ENCODE peak calls at places on chromosomes 13 and 19, in eight cellular contexts. X, H, P, C, M, K, G and U are unnamed samples.

GRCh38 chr13:45737571-45738002 is 35.5 kb downstream of the CBY2 start:
- DNase-seq in K (no peak), M (peak; percentile 15), P (no peak), X (no peak), G (no peak), H (no peak), C (no peak), U (no peak)

GRCh38 chr13:43986395-43986794 is 106.7 kb downstream of the LACC1 start:
- DNase-seq in C (no peak), P (no peak), H (no peak), X (no peak), G (no peak), K (no peak), M (no peak), U (no peak)

GRCh38 chr19:50325310-50326100 is 3.7 kb downstream of the KCNC3 start:
- DNase-seq in P (peak; percentile 67), G (no peak), H (peak; percentile 83), K (peak; percentile 71), X (peak; percentile 87), C (peak; percentile 78), M (peak; percentile 45), U (peak; percentile 22)

GRCh38 chr13:84563611-84564010 is 681.3 kb upstream of the SLITRK1 start:
- DNase-seq in M (no peak), P (no peak), G (no peak), H (no peak), C (no peak), X (no peak), K (no peak), U (no peak)

GRCh38 chr19:5578094-5578846 is 10.5 kb upstream of the TINCR start:
- DNase-seq in X (peak; percentile 87), H (peak; percentile 72), K (peak; percentile 77), C (peak; percentile 47), G (no peak), M (peak; percentile 18), P (peak; percentile 57), U (peak; percentile 66)

GRCh38 chr13:97242755-97243497 is 20.8 kb downstream of the MBNL2 start:
- DNase-seq in P (peak; percentile 89), C (peak; percentile 82), H (no peak), X (no peak), M (no peak), K (no peak), G (no peak), U (peak; percentile 80)

GRCh38 chr13:40375522-40376171 is 290.8 kb downstream of the FOXO1 start:
- DNase-seq in K (no peak), P (no peak), X (no peak), M (no peak), H (no peak), C (no peak), G (no peak), U (no peak)

GRCh38 chr19:49862411-49863253 is 4.7 kb downstream of the PNKP start:
- DNase-seq in P (peak; percentile 45), H (no peak), G (no peak), K (no peak), X (no peak), C (no peak), M (no peak), U (no peak)

GRCh38 chr19:17522988-17523872 is 11.8 kb downstream of the PGLS start:
- DNase-seq in X (no peak), G (no peak), H (peak; percentile 90), M (peak; percentile 94), P (no peak), K (peak; percentile 62), C (peak; percentile 28), U (peak; percentile 14)

GRCh38 chr19:10403137-10404021 is at the start of gene CDC37:
- DNase-seq in K (peak; percentile 99), X (peak; percentile 98), M (peak; percentile 87), G (peak; percentile 81), H (peak; percentile 98), C (peak; percentile 94), P (peak; percentile 95), U (peak; percentile 98)

GRCh38 chr19:1841209-1841924 is 6.9 kb downstream of the REXO1 start:
- DNase-seq in X (no peak), M (no peak), K (no peak), H (no peak), P (no peak), C (no peak), G (no peak), U (no peak)

GRCh38 chr13:75685239-75685697 is 49.1 kb downstream of the LMO7 start:
- DNase-seq in P (no peak), C (no peak), K (no peak), M (no peak), H (no peak), G (peak; percentile 67), X (no peak), U (no peak)

GRCh38 chr13:48749699-48750473 is 96.2 kb downstream of the CYSLTR2 start:
- DNase-seq in H (peak; percentile 92), M (no peak), P (peak; percentile 63), G (peak; percentile 93), C (peak; percentile 37), K (peak; percentile 63), X (peak; percentile 61), U (peak; percentile 61)

GRCh38 chr13:53007872-53008271 is 20.7 kb upstream of the OLFM4 start:
- DNase-seq in X (no peak), H (no peak), M (peak; percentile 28), G (no peak), C (no peak), K (no peak), P (no peak), U (no peak)

GRCh38 chr19:33814181-33815165 is 17.8 kb downstream of the KCTD15 start:
- DNase-seq in C (no peak), H (no peak), G (no peak), X (no peak), M (no peak), P (peak; percentile 29), K (no peak), U (no peak)

GRCh38 chr13:94157705-94158218 is 321.7 kb downstream of the DCT start:
- DNase-seq in C (no peak), P (no peak), M (no peak), G (no peak), H (no peak), K (no peak), X (no peak), U (no peak)

GRCh38 chr19:9917322-9917721 is 19.0 kb downstream of the OLFM2 start:
- DNase-seq in C (no peak), K (peak; percentile 38), G (no peak), M (peak; percentile 19), X (peak; percentile 28), H (no peak), P (no peak), U (no peak)

GRCh38 chr19:13835791-13836723 is 40.8 kb downstream of the ZSWIM4 start:
- DNase-seq in P (no peak), H (no peak), C (no peak), G (no peak), M (peak; percentile 98), K (peak; percentile 18), X (no peak), U (no peak)

GRCh38 chr13:78689011-78689410 is 30.1 kb upstream of the OBI1 start:
- DNase-seq in C (no peak), G (no peak), P (no peak), K (no peak), M (no peak), H (no peak), X (no peak), U (no peak)

GRCh38 chr13:50531917-50532899 is 311.3 kb downstream of the DLEU7 start:
- DNase-seq in C (no peak), X (no peak), M (peak; percentile 47), H (no peak), G (no peak), K (peak; percentile 55), P (no peak), U (no peak)

GRCh38 chr13:39566216-39566869 is 36.6 kb downstream of the LHFPL6 start:
- DNase-seq in G (no peak), P (no peak), M (no peak), X (no peak), C (no peak), H (no peak), K (no peak), U (no peak)

GRCh38 chr19:28294395-28294794 is 918.6 kb downstream of the UQCRFS1 start:
- DNase-seq in C (no peak), M (no peak), H (no peak), P (no peak), G (no peak), X (no peak), K (peak; percentile 35), U (no peak)